ENCODE peak calls at places on chromosome 22, in eight cellular contexts. C is upper lobe of left lung, N is uterus, E is transverse colon, I is tibial nerve, Z is IMR-90, X is right lobe of liver, M is heart left ventricle. H is an unnamed sample.

GRCh38 chr22:40247976-40248375 is 70.3 kb downstream of the TNRC6B start:
- DNase-seq in X (no peak), C (no peak), M (no peak), Z (no peak), E (peak), N (no peak), I (no peak), H (no peak)

GRCh38 chr22:19831016-19831415 is 23.7 kb downstream of the GNB1L start:
- DNase-seq in M (no peak), C (no peak), E (no peak), Z (no peak), I (no peak), X (no peak), N (no peak), H (no peak)

GRCh38 chr22:20584872-20585639 is 77.6 kb downstream of the MED15 start:
- DNase-seq in M (no peak), Z (no peak), I (no peak), C (no peak), X (peak), E (no peak), N (no peak), H (no peak)

GRCh38 chr22:39661842-39662676 is 91.5 kb downstream of the CACNA1I start:
- DNase-seq in C (peak), X (no peak), N (no peak), E (peak), I (no peak), M (no peak), Z (no peak), H (peak)

GRCh38 chr22:49624421-49625177 is 203.1 kb downstream of the BRD1 start:
- DNase-seq in E (no peak), Z (no peak), I (no peak), M (no peak), X (no peak), N (no peak), C (peak), H (no peak)

GRCh38 chr22:32810241-32811133 is 9.0 kb downstream of the TIMP3 start:
- DNase-seq in C (no peak), X (no peak), I (no peak), N (no peak), M (no peak), E (no peak), Z (peak), H (no peak)

GRCh38 chr22:26590525-26590858 is 560 bp upstream of the TPST2 start:
- DNase-seq in Z (no peak), C (no peak), X (no peak), N (no peak), I (no peak), M (no peak), E (no peak), H (no peak)

GRCh38 chr22:25763239-25763777 is 21.3 kb downstream of the MYO18B start:
- DNase-seq in I (no peak), C (no peak), X (no peak), M (no peak), E (no peak), N (no peak), Z (no peak), H (no peak)

DNA sequence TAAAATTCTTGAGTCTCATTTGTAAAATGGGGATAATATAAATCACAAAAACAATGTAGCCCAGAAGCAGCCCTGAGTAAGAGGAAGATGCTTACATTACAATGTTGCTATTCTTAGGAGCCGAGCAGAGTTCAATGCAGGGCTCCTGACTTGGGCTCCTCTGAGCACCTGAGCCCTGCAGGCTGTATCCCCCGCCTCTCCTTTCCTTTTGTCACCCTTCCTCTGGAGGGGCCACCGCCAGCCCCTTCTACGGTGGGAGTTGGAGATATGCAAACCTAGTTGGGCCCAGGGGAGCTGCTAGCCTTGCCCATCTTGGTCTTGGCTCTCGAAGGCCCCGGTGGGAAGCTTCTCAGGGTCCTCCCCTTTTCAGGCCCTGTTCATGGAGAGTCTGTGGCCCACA is 8.3 kb upstream of the CSNK1E start:
- DNase-seq in M (no peak), X (no peak), Z (no peak), C (no peak), E (no peak), N (no peak), I (no peak), H (no peak)
- TF ChIP-seq POLR2A in M (no peak), X (no peak), Z (no peak), C (no peak), E (no peak), N (no peak), I (no peak), H (no peak)

GRCh38 chr22:23242473-23243001 is 62.2 kb downstream of the BCR start:
- DNase-seq in N (no peak), C (no peak), E (no peak), X (no peak), I (no peak), Z (peak), M (no peak), H (no peak)

GRCh38 chr22:23243006-23243573 is 62.8 kb downstream of the BCR start:
- DNase-seq in Z (no peak), N (no peak), X (no peak), C (no peak), I (no peak), E (no peak), M (no peak), H (no peak)

GRCh38 chr22:23245045-23245798 is 64.9 kb downstream of the BCR start:
- DNase-seq in C (no peak), E (no peak), I (no peak), Z (peak), M (no peak), X (no peak), N (no peak), H (no peak)

GRCh38 chr22:23244690-23245044 is 64.4 kb downstream of the BCR start:
- DNase-seq in Z (no peak), M (no peak), E (no peak), C (no peak), I (no peak), X (no peak), N (no peak), H (no peak)

DNA sequence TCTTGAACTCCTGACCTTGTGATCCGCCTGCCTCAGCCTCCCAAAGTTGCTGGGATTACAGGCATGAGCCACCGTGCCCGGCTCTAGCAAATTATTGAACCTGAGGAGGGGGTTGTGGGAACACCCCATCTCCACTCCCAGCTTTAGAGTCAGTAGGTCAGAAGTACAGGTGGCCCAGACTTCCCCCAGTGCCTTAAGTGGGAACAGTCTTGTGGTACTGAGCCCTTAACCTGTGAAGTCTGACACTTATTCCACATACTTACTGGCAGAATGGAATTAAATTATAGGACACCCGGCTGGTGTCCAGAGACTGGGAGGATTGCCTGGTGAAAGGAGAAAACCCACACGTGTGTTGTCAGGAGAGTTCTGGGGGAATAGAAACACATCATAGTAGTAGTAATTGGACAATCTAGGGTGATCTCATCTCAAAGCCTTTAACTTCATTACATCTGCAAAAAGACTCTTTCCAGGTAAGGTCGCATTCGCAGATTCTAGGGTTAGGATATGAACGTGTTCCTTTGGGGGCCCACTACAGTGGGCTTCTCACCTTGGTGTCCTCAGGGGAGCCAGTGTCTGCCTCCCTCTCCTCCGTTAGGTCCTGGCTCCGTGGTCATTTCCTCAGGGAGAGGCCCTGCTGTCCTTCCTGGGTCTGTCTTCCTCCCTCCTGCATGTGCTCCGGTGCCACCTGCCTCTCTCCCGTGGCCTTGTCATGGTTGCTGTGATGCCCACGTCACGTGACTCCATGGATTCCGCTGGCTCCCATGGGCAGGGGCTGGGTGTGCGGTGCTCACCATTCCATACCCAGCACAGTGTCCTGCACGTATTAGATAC is 63.8 kb downstream of the BCR start:
- DNase-seq in X (no peak), M (no peak), C (no peak), N (no peak), I (no peak), Z (no peak), E (no peak), H (no peak)
- H3K27ac ChIP-seq in X (no peak), M (no peak), C (no peak), N (no peak), I (peak), Z (no peak), E (no peak), H (no peak)

DNA sequence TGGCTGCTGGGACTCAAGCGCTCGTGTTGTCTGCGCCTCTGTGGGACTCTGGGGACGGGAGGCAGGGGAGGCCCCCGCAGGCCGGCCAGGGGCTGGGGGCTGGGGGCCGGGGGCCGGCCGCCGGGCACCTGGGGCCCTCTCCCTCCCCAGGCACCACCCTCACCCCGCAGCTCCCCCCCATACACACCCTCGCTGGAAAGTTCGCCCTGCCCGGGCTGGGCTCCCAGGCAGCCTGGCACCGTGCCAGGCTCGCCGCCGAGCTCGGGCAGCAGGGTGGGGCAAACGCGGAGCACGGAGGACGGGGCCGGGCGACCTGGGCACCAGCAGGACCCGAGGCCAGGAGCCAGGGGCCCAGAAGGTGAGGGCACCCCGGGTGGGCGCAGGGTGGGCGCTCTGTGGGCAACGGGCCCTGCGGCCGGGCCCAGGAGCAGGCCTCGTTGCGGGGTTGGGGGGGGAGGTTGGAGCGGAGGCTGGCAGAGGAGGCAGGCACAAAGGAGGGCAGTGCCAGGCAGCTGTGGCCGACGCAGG is 76.7 kb upstream of the WNT7B start:
- DNase-seq in E (peak), M (peak), C (peak), I (peak), X (peak), Z (peak), N (peak), H (peak)
- TF ChIP-seq POLR2A in E (peak), M (peak), C (no peak), I (no peak), X (no peak), Z (no peak), N (no peak), H (no peak)

GRCh38 chr22:47783433-47784366 is 1021.2 kb downstream of the TBC1D22A start:
- DNase-seq in E (no peak), Z (no peak), X (no peak), N (no peak), I (no peak), M (no peak), C (no peak), H (no peak)

GRCh38 chr22:47782461-47783075 is 1020.1 kb downstream of the TBC1D22A start:
- DNase-seq in X (no peak), Z (no peak), E (no peak), I (no peak), N (no peak), C (no peak), M (no peak), H (no peak)

GRCh38 chr22:47784991-47785390 is 1022.5 kb downstream of the TBC1D22A start:
- DNase-seq in I (no peak), N (no peak), X (no peak), Z (no peak), E (no peak), M (no peak), C (no peak), H (no peak)

GRCh38 chr22:47786650-47787290 is 1024.3 kb downstream of the TBC1D22A start:
- DNase-seq in N (no peak), M (no peak), E (no peak), Z (no peak), X (no peak), I (no peak), C (no peak), H (no peak)

GRCh38 chr22:47784367-47784983 is 1022.0 kb downstream of the TBC1D22A start:
- DNase-seq in M (no peak), X (no peak), N (no peak), Z (no peak), C (no peak), I (no peak), E (no peak), H (no peak)
- H3K27ac ChIP-seq in M (no peak), X (no peak), N (no peak), Z (no peak), C (no peak), I (no peak), E (no peak), H (no peak)

DNA sequence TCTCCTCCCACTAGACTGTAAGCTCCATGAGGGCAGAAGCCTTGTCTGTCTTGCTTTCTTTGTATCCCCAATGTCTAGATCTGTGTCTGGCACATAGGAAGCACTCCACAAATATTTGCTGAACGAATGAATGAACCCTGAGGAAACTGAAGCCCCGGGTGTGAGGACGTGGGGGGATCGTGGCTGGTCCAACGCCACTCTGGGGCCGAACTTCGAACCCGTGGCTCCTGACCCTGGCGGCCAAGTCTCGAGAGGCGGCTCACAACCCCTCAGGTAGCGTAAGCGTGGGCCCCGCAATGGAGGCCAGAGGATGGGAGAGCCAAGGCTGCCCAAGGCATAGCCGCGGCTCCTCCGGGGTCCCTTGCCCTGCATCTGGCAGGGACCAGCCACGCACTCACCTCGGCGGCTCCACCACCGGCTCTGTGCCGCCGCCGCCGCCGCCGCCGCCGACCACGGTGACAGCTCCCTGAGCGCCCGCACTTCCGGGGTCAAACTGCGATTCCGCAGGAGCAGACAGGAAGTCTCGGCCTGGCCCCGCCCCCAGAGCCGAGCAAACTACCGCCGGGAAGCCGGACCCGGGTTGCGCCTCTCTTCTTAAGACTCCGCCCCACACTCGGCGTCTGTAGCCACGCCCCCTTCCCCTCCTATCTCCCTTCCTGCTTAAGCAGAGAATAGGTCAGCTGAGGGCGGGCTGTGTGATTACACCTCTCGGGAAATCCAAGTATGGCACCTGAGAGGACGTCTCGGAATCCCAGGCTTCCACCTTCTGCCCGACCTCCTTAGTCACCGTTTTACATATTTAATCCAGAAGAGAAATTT is at the start of gene ASCC2:
- DNase-seq in C (peak), I (peak), M (peak), E (peak), X (peak), Z (peak), N (peak), H (peak)
- TF ChIP-seq POLR2A in C (no peak), I (peak), M (peak), E (peak), X (peak), Z (peak), N (peak), H (peak)

DNA sequence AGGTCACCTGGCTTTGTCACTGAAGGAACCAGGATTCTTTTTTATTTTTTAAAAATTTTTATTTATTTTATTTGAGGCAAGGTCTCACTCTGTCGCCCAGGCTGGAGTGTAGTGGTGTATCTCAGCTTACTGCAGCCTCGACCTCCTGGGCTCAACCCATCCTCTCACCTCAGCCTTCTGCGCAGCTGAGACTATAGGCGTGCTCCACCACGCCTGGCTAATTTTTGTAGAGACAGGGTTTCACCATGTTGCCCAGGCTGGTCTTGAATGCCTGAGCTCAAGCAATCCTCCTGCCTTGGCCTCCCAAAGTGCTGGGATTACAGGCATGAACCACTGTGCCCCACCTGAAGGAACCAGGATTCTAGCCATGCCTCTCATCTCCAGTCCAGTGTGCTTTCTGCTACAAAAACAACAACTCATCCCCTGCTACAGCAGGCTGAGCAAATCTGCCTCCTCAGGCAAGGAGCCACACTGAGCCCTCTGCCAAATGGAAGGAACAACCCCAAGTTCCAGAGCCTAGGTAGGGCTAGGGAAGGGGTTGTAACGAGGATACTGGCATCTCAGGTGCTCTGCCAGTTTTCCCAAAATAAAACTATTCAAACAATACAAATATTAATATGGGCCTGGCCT is 2.6 kb upstream of the PEX26 start:
- DNase-seq in C (no peak), M (no peak), X (no peak), N (no peak), E (no peak), I (no peak), Z (no peak), H (no peak)
- H3K27ac ChIP-seq in C (no peak), M (peak), X (no peak), N (peak), E (peak), I (peak), Z (no peak), H (no peak)

GRCh38 chr22:41902932-41903421 is 11.9 kb downstream of the SHISA8 start:
- DNase-seq in Z (no peak), E (no peak), M (peak), I (no peak), C (peak), N (no peak), X (peak), H (peak)
- TF ChIP-seq POLR2A in Z (no peak), E (no peak), M (no peak), I (no peak), C (no peak), N (no peak), X (no peak), H (no peak)